ENCODE peak calls at places on chromosomes 4 and X, in five cellular contexts. V, K, W, Z and I are unnamed samples.
A peak's percentile ranks its signal among the peaks of the same experiment; 100 is the strongest.

GRCh38 chrX:77276742-77277141 is 170.4 kb upstream of the FGF16 start:
- DNase-seq in W (no peak), V (no peak), K (no peak), Z (no peak), I (no peak)

GRCh38 chr4:57580710-57581109 is 470.5 kb upstream of the IGFBP7 start:
- DNase-seq in V (no peak), Z (no peak), W (no peak), K (no peak), I (no peak)

GRCh38 chr4:53365121-53365485 is 758 bp downstream of the SCFD2 start:
- DNase-seq in K (peak; percentile 41), V (no peak), Z (peak; percentile 14), W (no peak), I (no peak)

GRCh38 chrX:68177542-68177941 is 255.8 kb downstream of the OPHN1 start:
- DNase-seq in Z (no peak), W (no peak), K (peak; percentile 33), V (no peak), I (no peak)

GRCh38 chr4:11548529-11549176 is 120.0 kb upstream of the HS3ST1 start:
- DNase-seq in W (no peak), Z (peak; percentile 41), K (no peak), V (no peak), I (no peak)

GRCh38 chr4:181968371-181968770 is 274.8 kb upstream of the TENM3 start:
- DNase-seq in K (no peak), W (no peak), V (no peak), Z (no peak), I (no peak)

GRCh38 chrX:51148848-51149247 is 183.8 kb upstream of the NUDT10 start:
- DNase-seq in V (no peak), K (no peak), W (no peak), Z (peak; percentile 34), I (no peak)

GRCh38 chr4:146370841-146371240 is 150.9 kb downstream of the SLC10A7 start:
- DNase-seq in K (no peak), W (no peak), Z (no peak), V (no peak), I (no peak)

GRCh38 chr4:163367651-163368050 is 24.0 kb downstream of the NPY5R start:
- DNase-seq in Z (no peak), W (no peak), K (no peak), V (no peak), I (no peak)

GRCh38 chr4:125254111-125254510 is 60.6 kb upstream of the FAT4 start:
- DNase-seq in V (no peak), W (no peak), Z (no peak), K (no peak), I (no peak)

GRCh38 chrX:68669094-68669830 is 21.8 kb downstream of the STARD8 start:
- DNase-seq in Z (peak; percentile 25), W (no peak), K (no peak), V (no peak), I (no peak)

GRCh38 chrX:65406532-65406931 is 128.1 kb downstream of the LAS1L start:
- DNase-seq in V (no peak), K (no peak), Z (peak; percentile 18), W (no peak), I (no peak)

GRCh38 chrX:48971325-48972213 is at the start of gene KCND1:
- DNase-seq in W (no peak), V (no peak), Z (peak; percentile 33), K (no peak), I (no peak)

GRCh38 chr4:82785248-82786003 is 13.2 kb downstream of the SCD5 start:
- DNase-seq in K (no peak), W (peak; percentile 44), V (no peak), Z (no peak), I (no peak)

GRCh38 chrX:131405497-131405896 is 116.4 kb upstream of the IGSF1 start:
- DNase-seq in V (peak; percentile 1), K (no peak), W (no peak), Z (no peak), I (no peak)

GRCh38 chr4:107151173-107151572 is 115.1 kb upstream of the DKK2 start:
- DNase-seq in Z (no peak), V (no peak), K (no peak), W (no peak), I (no peak)

GRCh38 chrX:44299177-44299576 is 44.3 kb downstream of the EFHC2 start:
- DNase-seq in V (no peak), K (no peak), Z (no peak), W (no peak), I (no peak)

GRCh38 chr4:10173039-10173753 is 56.6 kb upstream of the WDR1 start:
- DNase-seq in V (no peak), Z (no peak), W (no peak), K (no peak), I (no peak)

GRCh38 chr4:189121336-189121735 is 819.3 kb upstream of the FRG1 start:
- DNase-seq in Z (no peak), V (no peak), W (no peak), K (no peak), I (no peak)

GRCh38 chrX:25105251-25105650 is 89.5 kb upstream of the ARX start:
- DNase-seq in K (no peak), W (no peak), V (no peak), Z (no peak), I (no peak)

GRCh38 chr4:181085584-181085983 is 1157.6 kb upstream of the TENM3 start:
- DNase-seq in Z (no peak), K (no peak), W (no peak), V (no peak), I (no peak)

GRCh38 chrX:74505437-74505836 is 84.1 kb downstream of the SLC16A2 start:
- DNase-seq in W (no peak), Z (peak; percentile 82), V (no peak), K (no peak), I (no peak)

GRCh38 chr4:81030617-81031388 is at the start of gene BMP3:
- DNase-seq in K (no peak), W (no peak), V (no peak), Z (peak; percentile 50), I (no peak)

GRCh38 chrX:102624105-102624504 is 24.8 kb downstream of the ARMCX5 start:
- DNase-seq in Z (no peak), V (no peak), W (no peak), K (no peak), I (no peak)

GRCh38 chr4:122104184-122104583 is 47.9 kb upstream of the BLTP1 start:
- DNase-seq in V (no peak), W (no peak), K (no peak), Z (no peak), I (no peak)

GRCh38 chr4:48796927-48797679 is 17.0 kb upstream of the FRYL start:
- DNase-seq in W (no peak), Z (no peak), K (no peak), V (no peak), I (no peak)
- H3K27ac ChIP-seq in W (no peak overlapping the region), Z (no peak overlapping the region), K (no peak overlapping the region), V (no peak overlapping the region), I (no peak overlapping the region)

GRCh38 chr4:40255722-40256281 is 59.0 kb downstream of the RHOH start:
- DNase-seq in V (peak; percentile 79), Z (no peak), K (no peak), W (no peak), I (no peak)
- H3K27ac ChIP-seq in V (peak overlapping the region; percentile 93), Z (no peak overlapping the region), K (no peak overlapping the region), W (no peak overlapping the region), I (no peak overlapping the region)

GRCh38 chr4:3073158-3074077 is 920 bp downstream of the HTT-AS start:
- DNase-seq in V (no peak), W (no peak), K (peak; percentile 81), Z (peak; percentile 30), I (no peak)

GRCh38 chr4:3074078-3074845 is at the start of the genes HTT and HTT-AS:
- DNase-seq in W (peak; percentile 93), V (peak; percentile 60), Z (peak; percentile 96), K (peak; percentile 81), I (peak; percentile 97)

GRCh38 chr4:3074846-3075651 is 568 bp downstream of the HTT start:
- DNase-seq in W (no peak), Z (peak; percentile 86), V (no peak), K (peak; percentile 30), I (peak; percentile 84)

GRCh38 chr4:3077796-3078195 is 3.3 kb downstream of the HTT start:
- DNase-seq in Z (no peak), V (no peak), W (no peak), K (no peak), I (no peak)

DNA sequence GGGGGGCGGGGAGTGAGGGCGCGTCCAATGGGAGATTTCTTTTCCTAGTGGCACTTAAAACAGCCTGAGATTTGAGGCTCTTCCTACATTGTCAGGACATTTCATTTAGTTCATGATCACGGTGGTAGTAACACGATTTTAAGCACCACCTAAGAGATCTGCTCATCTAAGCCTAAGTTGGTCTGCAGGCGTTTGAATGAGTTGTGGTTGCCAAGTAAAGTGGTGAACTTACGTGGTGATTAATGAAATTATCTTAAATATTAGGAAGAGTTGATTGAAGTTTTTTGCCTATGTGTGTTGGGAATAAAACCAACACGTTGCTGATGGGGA is 1.1 kb downstream of the HTT start:
- DNase-seq in Z (no peak), K (no peak), V (no peak), W (no peak), I (no peak)
- H3K27ac ChIP-seq in Z (peak overlapping the region; percentile 86), K (no peak overlapping the region), V (peak overlapping the region; percentile 54), W (peak overlapping the region; percentile 86), I (no peak overlapping the region)

DNA sequence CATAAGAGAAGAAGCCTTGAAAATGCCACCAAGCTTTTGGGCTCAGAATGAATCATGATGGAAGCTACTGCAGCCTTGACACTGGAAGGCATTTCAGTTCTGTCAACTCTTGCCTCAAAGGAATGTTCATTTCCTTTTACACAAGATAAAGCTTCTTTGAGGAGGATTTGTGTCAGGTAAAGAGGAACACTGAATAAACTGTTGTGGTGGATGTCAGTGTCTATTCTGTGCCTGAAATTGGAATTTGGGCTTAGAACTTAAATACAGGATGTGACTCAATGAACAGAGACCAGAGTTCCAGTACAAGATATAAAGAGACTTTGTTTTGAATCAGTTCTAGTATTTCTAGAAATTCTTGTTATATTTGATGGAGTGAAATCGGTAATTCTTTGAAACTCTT is 313.2 kb downstream of the PACRGL start:
- DNase-seq in K (no peak), V (no peak), Z (no peak), W (no peak), I (no peak)
- H3K27ac ChIP-seq in K (no peak overlapping the region), V (no peak overlapping the region), Z (no peak overlapping the region), W (no peak overlapping the region), I (no peak overlapping the region)

GRCh38 chr4:119739796-119740195 is 111.2 kb upstream of the PDE5A start:
- DNase-seq in V (no peak), Z (no peak), K (no peak), W (no peak), I (no peak)
- H3K27ac ChIP-seq in V (peak overlapping the region; percentile 79), Z (no peak overlapping the region), K (no peak overlapping the region), W (no peak overlapping the region), I (no peak overlapping the region)